ENCODE peak calls at places on chromosomes 4 and X, in ten cellular contexts. U, W, F, C, L, T, N, X, Q and M are unnamed samples. For H3K4me1, the result is how much of the 10 kb centered on the place peaks cover.

GRCh38 chr4:90545380-90545779 is 418.2 kb downstream of the CCSER1 start:
- DNase-seq in U (no peak), W (no peak), F (no peak), C (no peak), L (no peak), T (no peak), N (no peak), X (no peak), Q (no peak), M (no peak)

GRCh38 chr4:20591571-20592455 is 108.4 kb upstream of the PACRGL start:
- DNase-seq in U (no peak), W (no peak), F (no peak), C (no peak), L (no peak), T (no peak), N (no peak), X (no peak), Q (no peak), M (no peak)

GRCh38 chr4:1329408-1330371 is 17.3 kb upstream of the UVSSA start:
- DNase-seq in U (no peak), W (no peak), F (no peak), C (no peak), L (peak), T (no peak), N (no peak), X (no peak), Q (no peak), M (no peak)

GRCh38 chr4:183081116-183081469 is 18.0 kb upstream of the WWC2 start:
- DNase-seq in U (no peak), W (no peak), F (no peak), C (no peak), L (no peak), T (no peak), N (no peak), X (no peak), Q (no peak), M (no peak)

GRCh38 chr4:8729408-8730149 is 137.0 kb downstream of the CPZ start:
- DNase-seq in U (no peak), W (peak), F (no peak), C (no peak), L (no peak), T (no peak), N (no peak), X (no peak), Q (peak), M (no peak)

GRCh38 chr4:67198757-67199156 is 346.5 kb downstream of the CENPC start:
- DNase-seq in U (no peak), W (no peak), F (no peak), C (no peak), L (no peak), T (peak), N (no peak), X (no peak), Q (no peak), M (no peak)

GRCh38 chr4:111630705-111631104 is 514.5 kb upstream of the FAM241A start:
- DNase-seq in U (peak), W (no peak), F (no peak), C (no peak), L (peak), T (no peak), N (no peak), X (no peak), Q (no peak), M (no peak)

GRCh38 chr4:40546506-40546905 is 83.2 kb downstream of the RBM47 start:
- DNase-seq in U (no peak), W (peak), F (no peak), C (no peak), L (no peak), T (no peak), N (no peak), X (no peak), Q (peak), M (no peak)

GRCh38 chr4:83618991-83619390 is 83.1 kb downstream of the GPAT3 start:
- DNase-seq in U (peak), W (no peak), F (peak), C (no peak), L (peak), T (no peak), N (no peak), X (no peak), Q (peak), M (no peak)

GRCh38 chr4:6183740-6184139 is 16.6 kb downstream of the JAKMIP1 start:
- DNase-seq in U (no peak), W (no peak), F (no peak), C (no peak), L (no peak), T (no peak), N (no peak), X (no peak), Q (no peak), M (no peak)

GRCh38 chr4:1075266-1075665 is 38.1 kb downstream of the RNF212 start:
- DNase-seq in U (no peak), W (no peak), F (no peak), C (no peak), L (no peak), T (no peak), N (no peak), X (no peak), Q (no peak), M (no peak)

GRCh38 chr4:101114936-101115372 is 232.4 kb downstream of the PPP3CA start:
- DNase-seq in U (peak), W (no peak), F (no peak), C (no peak), L (peak), T (no peak), N (no peak), X (no peak), Q (no peak), M (no peak)

GRCh38 chr4:138259296-138259695 is 17.1 kb upstream of the SLC7A11 start:
- DNase-seq in U (no peak), W (no peak), F (no peak), C (no peak), L (no peak), T (no peak), N (no peak), X (no peak), Q (no peak), M (no peak)

GRCh38 chr4:1851575-1852415 is 4.2 kb downstream of the LETM1 start:
- DNase-seq in U (no peak), W (no peak), F (no peak), C (no peak), L (no peak), T (no peak), N (peak), X (no peak), Q (no peak), M (no peak)

GRCh38 chr4:175412744-175413143 is 399.3 kb downstream of the GPM6A start:
- DNase-seq in U (peak), W (no peak), F (no peak), C (no peak), L (peak), T (no peak), N (no peak), X (no peak), Q (no peak), M (no peak)

DNA sequence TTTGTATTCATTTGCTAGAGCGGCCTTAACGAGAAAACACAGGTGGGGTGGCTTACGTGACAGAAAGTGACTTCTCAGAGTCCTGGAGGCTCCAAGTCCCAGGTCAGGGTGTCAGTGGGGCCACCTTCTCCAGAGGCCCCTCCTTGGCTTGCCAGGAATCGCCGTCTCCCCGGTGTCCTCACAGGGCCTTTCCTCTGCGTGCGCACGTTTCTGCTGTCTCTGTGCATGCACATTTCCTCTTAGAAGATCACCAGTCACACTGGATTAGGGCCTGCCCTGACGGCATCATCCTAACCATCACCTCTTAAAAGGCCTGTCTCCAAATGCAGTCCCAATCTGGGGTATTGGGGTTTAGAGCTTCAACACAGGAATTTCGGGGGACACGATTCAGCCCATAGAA is 63.8 kb upstream of the HELT start:
- DNase-seq in U (no peak), W (no peak), F (no peak), C (no peak), L (no peak), T (no peak), N (no peak), X (no peak), Q (no peak), M (no peak)
- H3K4me1 ChIP-seq in U (under half), W (under half), F (under half), C (under half), L (under half), T (under half), N (under half), X (under half), Q (under half), M (under half)

DNA sequence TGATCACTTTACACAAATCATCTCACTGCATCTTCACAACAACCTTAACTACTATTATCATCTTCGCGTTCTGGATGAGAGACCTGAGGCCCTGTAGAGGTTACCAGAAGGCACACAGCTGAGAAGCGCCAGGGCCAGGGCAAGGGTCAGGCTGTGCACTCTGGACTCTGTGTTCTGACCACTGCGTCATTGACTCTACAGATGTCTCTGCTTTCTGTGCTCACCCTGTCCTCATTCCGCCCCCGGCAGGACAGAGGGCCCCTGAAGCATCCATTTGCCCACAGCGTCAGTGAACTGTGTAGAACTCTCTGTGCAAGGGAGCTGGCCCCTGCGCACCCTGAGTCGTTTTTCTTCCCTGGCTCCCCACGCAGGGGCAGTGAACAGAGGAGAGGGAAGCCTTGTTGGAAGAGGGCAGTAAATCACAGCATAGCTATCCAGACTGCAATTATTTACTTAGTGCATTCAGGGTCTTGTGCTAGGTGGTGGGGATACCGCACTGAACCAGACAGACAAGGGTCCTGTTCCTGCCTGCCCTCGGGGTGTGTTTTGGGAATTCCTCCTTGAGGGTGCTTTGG is 6.1 kb upstream of the WAS start:
- DNase-seq in U (no peak), W (no peak), F (no peak), C (no peak), L (no peak), T (no peak), N (no peak), X (no peak), Q (no peak), M (no peak)
- H3K4me3 ChIP-seq in U (no peak), W (no peak), F (peak), C (peak), L (no peak), T (peak), N (peak), X (peak), Q (peak), M (peak)

DNA sequence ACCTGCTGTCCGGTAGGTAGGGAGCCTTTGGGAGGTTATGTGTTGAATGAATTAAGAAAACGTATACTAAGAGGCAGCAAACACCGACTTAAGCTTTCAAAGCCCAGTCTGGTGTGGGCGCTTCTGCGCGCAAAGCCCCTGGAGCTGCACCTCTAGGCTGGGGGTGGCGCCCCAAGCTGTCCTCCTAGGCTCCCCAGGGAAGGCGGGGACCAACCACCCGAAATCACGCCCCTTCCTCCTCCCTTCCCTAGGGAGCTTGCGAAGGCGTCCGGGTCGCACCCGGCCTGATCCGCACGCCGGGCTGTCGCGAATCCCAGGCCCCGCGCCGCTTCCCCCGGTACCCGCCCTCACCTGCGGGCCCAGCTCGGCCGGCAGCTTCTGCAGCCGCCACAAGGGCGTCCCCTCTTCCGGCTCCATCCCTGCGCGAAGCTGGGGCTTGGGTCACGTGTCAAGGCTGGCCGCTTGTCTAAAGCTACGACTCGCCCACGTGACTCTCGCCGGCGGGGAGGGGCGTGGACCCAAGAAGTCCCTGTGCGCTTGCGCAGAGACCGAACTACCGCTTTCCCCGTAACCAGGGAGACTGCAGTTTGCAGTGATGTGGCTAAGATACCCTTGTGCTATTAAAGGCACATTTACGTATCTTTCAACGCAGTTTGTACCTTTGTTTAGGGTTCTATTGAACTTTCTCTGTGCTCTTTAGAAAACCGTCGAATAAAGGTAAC is at the start of gene COMMD8:
- DNase-seq in U (peak), W (peak), F (peak), C (peak), L (peak), T (peak), N (peak), X (peak), Q (peak), M (peak)
- TF ChIP-seq CTCF in U (peak), W (peak), F (peak), C (no peak), L (peak), T (peak), N (peak), X (peak), Q (no peak), M (peak)

DNA sequence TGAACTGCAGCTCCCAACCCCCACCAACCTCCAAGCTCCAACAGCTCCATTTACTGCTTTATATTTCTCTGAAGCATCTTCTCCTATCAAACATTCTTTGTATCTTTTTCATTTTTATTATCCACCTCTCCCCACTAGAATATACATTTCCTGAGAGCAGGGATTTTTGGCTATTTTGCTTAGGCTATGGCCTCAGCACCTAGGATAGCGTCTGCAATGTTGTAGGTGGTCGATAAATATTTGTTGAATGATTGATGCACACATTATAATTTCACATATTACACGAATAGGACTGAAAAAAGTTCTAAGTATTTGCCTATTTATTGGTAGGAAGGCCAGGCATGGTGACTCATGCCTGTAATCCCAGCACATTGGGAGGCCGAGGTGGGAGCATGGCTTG is 658.7 kb upstream of the DIPK2B start:
- DNase-seq in U (no peak), W (no peak), F (no peak), C (no peak), L (no peak), T (no peak), N (no peak), X (no peak), Q (no peak), M (no peak)
- H3K4me1 ChIP-seq in U (under half), W (under half), F (under half), C (under half), L (under half), T (under half), N (under half), X (under half), Q (under half), M (under half)

DNA sequence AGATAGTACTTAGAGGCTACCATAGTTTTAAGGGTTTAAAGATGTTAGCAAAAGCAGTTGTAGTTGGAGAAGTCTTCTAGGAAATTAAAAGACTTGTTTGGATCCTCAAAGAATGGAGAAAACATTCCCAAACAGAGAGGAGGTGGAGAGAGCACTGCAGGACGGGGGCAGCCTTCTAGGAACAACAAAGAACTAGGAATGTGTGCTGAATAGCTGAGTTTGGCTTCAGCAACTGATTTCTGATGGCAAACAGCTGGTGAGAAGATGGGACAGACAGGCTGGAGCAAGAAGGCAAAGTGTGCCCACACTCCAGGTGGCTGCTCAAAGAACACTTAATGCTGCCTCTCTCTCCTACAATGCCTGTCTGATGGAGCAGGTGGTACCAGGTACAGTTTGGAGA is 1331.1 kb downstream of the ADGRL3 start:
- DNase-seq in U (no peak), W (no peak), F (no peak), C (no peak), L (no peak), T (no peak), N (no peak), X (no peak), Q (no peak), M (no peak)
- H3K4me3 ChIP-seq in U (no peak), W (no peak), F (no peak), C (no peak), L (no peak), T (no peak), N (no peak), X (no peak), Q (no peak), M (no peak)

GRCh38 chr4:9893329-9894108 is 112.1 kb downstream of the DRD5 start:
- DNase-seq in U (no peak), W (no peak), F (no peak), C (no peak), L (no peak), T (no peak), N (no peak), X (no peak), Q (no peak), M (no peak)

GRCh38 chr4:9894604-9895361 is 113.3 kb downstream of the DRD5 start:
- DNase-seq in U (no peak), W (no peak), F (no peak), C (no peak), L (no peak), T (no peak), N (no peak), X (no peak), Q (no peak), M (no peak)

GRCh38 chr4:9901262-9901661 is 119.8 kb downstream of the DRD5 start:
- DNase-seq in U (no peak), W (no peak), F (no peak), C (no peak), L (no peak), T (no peak), N (no peak), X (no peak), Q (no peak), M (no peak)

GRCh38 chr4:9898596-9899345 is 117.3 kb downstream of the DRD5 start:
- DNase-seq in U (peak), W (no peak), F (no peak), C (peak), L (peak), T (peak), N (peak), X (no peak), Q (peak), M (peak)
- TF ChIP-seq CTCF in U (no peak), W (no peak), F (no peak), C (no peak), L (no peak), T (peak), N (peak), X (no peak), Q (peak), M (peak)

DNA sequence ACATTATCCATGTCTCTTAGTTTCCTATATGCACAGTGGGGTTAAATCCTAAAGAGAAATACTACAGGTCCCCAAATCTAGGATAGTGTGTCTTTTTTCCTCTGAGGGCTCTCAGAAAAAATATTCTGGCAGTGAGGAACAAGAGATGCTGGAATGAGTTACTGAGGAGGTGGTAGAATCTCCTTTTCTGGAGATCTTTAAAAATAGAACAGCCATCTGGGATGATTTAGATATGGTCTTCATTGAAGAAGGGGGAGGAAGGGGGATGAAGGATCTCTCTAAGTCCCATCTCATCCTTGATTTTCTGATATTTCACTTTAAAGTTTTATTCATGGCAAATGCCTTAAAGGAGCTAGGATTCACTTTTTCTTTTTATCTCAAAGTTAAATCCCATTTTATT is 235.0 kb downstream of the MAML3 start:
- DNase-seq in U (no peak), W (no peak), F (no peak), C (no peak), L (no peak), T (no peak), N (no peak), X (no peak), Q (no peak), M (no peak)
- H3K4me1 ChIP-seq in U (under half), W (half or more), F (under half), C (half or more), L (under half), T (under half), N (half or more), X (half or more), Q (half or more), M (half or more)

GRCh38 chr4:184812651-184813181 is 13.1 kb downstream of the ACSL1 start:
- DNase-seq in U (peak), W (no peak), F (no peak), C (no peak), L (peak), T (peak), N (no peak), X (no peak), Q (no peak), M (no peak)

GRCh38 chr4:184817494-184818215 is 8.1 kb downstream of the ACSL1 start:
- DNase-seq in U (no peak), W (no peak), F (no peak), C (no peak), L (no peak), T (no peak), N (no peak), X (no peak), Q (no peak), M (no peak)

GRCh38 chr4:184816962-184817361 is 8.8 kb downstream of the ACSL1 start:
- DNase-seq in U (no peak), W (no peak), F (no peak), C (no peak), L (no peak), T (no peak), N (no peak), X (no peak), Q (no peak), M (no peak)

GRCh38 chr4:184814686-184815045 is 11.1 kb downstream of the ACSL1 start:
- DNase-seq in U (no peak), W (no peak), F (no peak), C (no peak), L (no peak), T (no peak), N (no peak), X (no peak), Q (no peak), M (no peak)

GRCh38 chr4:184815046-184815877 is 10.5 kb downstream of the ACSL1 start:
- DNase-seq in U (peak), W (peak), F (peak), C (peak), L (peak), T (peak), N (peak), X (no peak), Q (peak), M (peak)
- H3K4me3 ChIP-seq in U (no peak), W (no peak), F (no peak), C (no peak), L (no peak), T (no peak), N (peak), X (peak), Q (peak), M (no peak)

GRCh38 chr4:150960079-150960478 is 55.0 kb downstream of the LRBA start:
- DNase-seq in U (peak), W (no peak), F (no peak), C (peak), L (peak), T (no peak), N (no peak), X (no peak), Q (no peak), M (peak)
- TF ChIP-seq CTCF in U (peak), W (no peak), F (peak), C (peak), L (peak), T (no peak), N (peak), X (no peak), Q (peak), M (peak)